ENCODE peak calls at places on chromosomes 4 and X, in five cellular contexts. One of them, this sample, is unnamed.

GRCh38 chr4:153205757-153206156 is 1.5 kb downstream of the TRIM2 start:
- DNase-seq in sigmoid colon: no peak
- DNase-seq in OCI-LY7: no peak
- DNase-seq in choroid plexus epithelial cell: peak; percentile 54
- DNase-seq in astrocyte of the spinal cord: peak; percentile 37
- DNase-seq in this sample: peak; percentile 62

GRCh38 chr4:6824071-6824470 is 41.5 kb downstream of the KIAA0232 start:
- DNase-seq in sigmoid colon: no peak
- DNase-seq in choroid plexus epithelial cell: peak; percentile 26
- DNase-seq in astrocyte of the spinal cord: peak; percentile 10
- DNase-seq in OCI-LY7: no peak
- DNase-seq in this sample: no peak

GRCh38 chr4:98544141-98544817 is 114.1 kb downstream of the TSPAN5 start:
- DNase-seq in OCI-LY7: no peak
- DNase-seq in choroid plexus epithelial cell: no peak
- DNase-seq in astrocyte of the spinal cord: no peak
- DNase-seq in sigmoid colon: no peak
- DNase-seq in this sample: no peak

GRCh38 chr4:112213850-112214249 is 17.7 kb upstream of the AP1AR start:
- DNase-seq in sigmoid colon: no peak
- DNase-seq in OCI-LY7: no peak
- DNase-seq in astrocyte of the spinal cord: peak; percentile 59
- DNase-seq in choroid plexus epithelial cell: peak; percentile 92
- DNase-seq in this sample: peak; percentile 84

GRCh38 chr4:94532016-94532789 is 80.5 kb downstream of the PDLIM5 start:
- DNase-seq in sigmoid colon: no peak
- DNase-seq in choroid plexus epithelial cell: no peak
- DNase-seq in OCI-LY7: no peak
- DNase-seq in astrocyte of the spinal cord: no peak
- DNase-seq in this sample: peak; percentile 95

GRCh38 chr4:39259571-39260330 is 77.4 kb downstream of the WDR19 start:
- DNase-seq in astrocyte of the spinal cord: peak; percentile 62
- DNase-seq in OCI-LY7: no peak
- DNase-seq in choroid plexus epithelial cell: peak; percentile 81
- DNase-seq in sigmoid colon: no peak
- DNase-seq in this sample: no peak

GRCh38 chr4:66667249-66667648 is 878.1 kb downstream of the CENPC start:
- DNase-seq in choroid plexus epithelial cell: no peak
- DNase-seq in OCI-LY7: no peak
- DNase-seq in sigmoid colon: no peak
- DNase-seq in astrocyte of the spinal cord: no peak
- DNase-seq in this sample: no peak

GRCh38 chr4:127610488-127610887 is 22.3 kb upstream of the INTU start:
- DNase-seq in sigmoid colon: no peak
- DNase-seq in astrocyte of the spinal cord: no peak
- DNase-seq in OCI-LY7: no peak
- DNase-seq in choroid plexus epithelial cell: no peak
- DNase-seq in this sample: no peak

GRCh38 chr4:81040175-81040659 is 9.7 kb downstream of the BMP3 start:
- DNase-seq in OCI-LY7: peak; percentile 82
- DNase-seq in sigmoid colon: no peak
- DNase-seq in choroid plexus epithelial cell: peak; percentile 60
- DNase-seq in astrocyte of the spinal cord: peak; percentile 52
- DNase-seq in this sample: peak; percentile 51

GRCh38 chr4:53459548-53459947 is 82.1 kb downstream of the FIP1L1 start:
- DNase-seq in choroid plexus epithelial cell: peak; percentile 71
- DNase-seq in OCI-LY7: no peak
- DNase-seq in sigmoid colon: no peak
- DNase-seq in astrocyte of the spinal cord: peak; percentile 53
- DNase-seq in this sample: no peak

GRCh38 chr4:151727365-151727764 is 33.4 kb downstream of the GATB start:
- DNase-seq in OCI-LY7: no peak
- DNase-seq in choroid plexus epithelial cell: no peak
- DNase-seq in astrocyte of the spinal cord: no peak
- DNase-seq in sigmoid colon: no peak
- DNase-seq in this sample: peak; percentile 82

GRCh38 chrX:118633530-118633929 is 93.9 kb upstream of the IL13RA1 start:
- DNase-seq in astrocyte of the spinal cord: no peak
- DNase-seq in sigmoid colon: no peak
- DNase-seq in OCI-LY7: no peak
- DNase-seq in choroid plexus epithelial cell: no peak
- DNase-seq in this sample: no peak

GRCh38 chr4:68905598-68906237 is 45.9 kb downstream of the UGT2A3 start:
- DNase-seq in sigmoid colon: no peak
- DNase-seq in OCI-LY7: no peak
- DNase-seq in choroid plexus epithelial cell: peak; percentile 9
- DNase-seq in astrocyte of the spinal cord: peak; percentile 25
- DNase-seq in this sample: peak; percentile 39

GRCh38 chr4:153432971-153433752 is 33.0 kb upstream of the TMEM131L start:
- DNase-seq in sigmoid colon: peak; percentile 74
- DNase-seq in OCI-LY7: peak; percentile 94
- DNase-seq in astrocyte of the spinal cord: peak; percentile 83
- DNase-seq in choroid plexus epithelial cell: peak; percentile 95
- DNase-seq in this sample: peak; percentile 88

GRCh38 chrX:137565921-137566745 is at the start of gene ZIC3:
- DNase-seq in choroid plexus epithelial cell: peak; percentile 88
- DNase-seq in sigmoid colon: peak; percentile 67
- DNase-seq in astrocyte of the spinal cord: peak; percentile 80
- DNase-seq in OCI-LY7: no peak
- DNase-seq in this sample: peak; percentile 9

GRCh38 chr4:110005461-110006056 is 92.9 kb downstream of the EGF start:
- DNase-seq in astrocyte of the spinal cord: peak; percentile 67
- DNase-seq in sigmoid colon: no peak
- DNase-seq in choroid plexus epithelial cell: peak; percentile 89
- DNase-seq in OCI-LY7: peak; percentile 72
- DNase-seq in this sample: peak; percentile 85

GRCh38 chr4:88697113-88697512 is 516 bp downstream of the NAP1L5 start:
- DNase-seq in astrocyte of the spinal cord: peak; percentile 36
- DNase-seq in choroid plexus epithelial cell: no peak
- DNase-seq in OCI-LY7: no peak
- DNase-seq in sigmoid colon: peak; percentile 82
- DNase-seq in this sample: no peak

GRCh38 chr4:2082627-2083026 is 23.5 kb downstream of the NAT8L start:
- DNase-seq in astrocyte of the spinal cord: no peak
- DNase-seq in OCI-LY7: no peak
- DNase-seq in choroid plexus epithelial cell: no peak
- DNase-seq in sigmoid colon: no peak
- DNase-seq in this sample: no peak

GRCh38 chr4:138348055-138348454 is 105.9 kb upstream of the SLC7A11 start:
- DNase-seq in astrocyte of the spinal cord: no peak
- DNase-seq in OCI-LY7: peak; percentile 2
- DNase-seq in choroid plexus epithelial cell: no peak
- DNase-seq in sigmoid colon: no peak
- DNase-seq in this sample: peak; percentile 50

GRCh38 chr4:2745981-2746806 is 9.9 kb downstream of the TNIP2 start:
- DNase-seq in sigmoid colon: no peak
- DNase-seq in choroid plexus epithelial cell: peak; percentile 43
- DNase-seq in OCI-LY7: peak; percentile 79
- DNase-seq in astrocyte of the spinal cord: peak; percentile 40
- DNase-seq in this sample: peak; percentile 89

GRCh38 chr4:24937176-24937575 is 24.3 kb upstream of the CCDC149 start:
- DNase-seq in astrocyte of the spinal cord: no peak
- DNase-seq in sigmoid colon: no peak
- DNase-seq in OCI-LY7: no peak
- DNase-seq in choroid plexus epithelial cell: no peak
- DNase-seq in this sample: no peak

GRCh38 chr4:102761902-102762301 is 1.1 kb upstream of the MANBA start:
- DNase-seq in choroid plexus epithelial cell: no peak
- DNase-seq in sigmoid colon: no peak
- DNase-seq in OCI-LY7: no peak
- DNase-seq in astrocyte of the spinal cord: no peak
- DNase-seq in this sample: no peak
- H3K4me3 ChIP-seq in choroid plexus epithelial cell: no peak overlapping the region
- H3K4me3 ChIP-seq in sigmoid colon: peak overlapping the region; percentile 85
- H3K4me3 ChIP-seq in OCI-LY7: no peak overlapping the region
- H3K4me3 ChIP-seq in astrocyte of the spinal cord: no peak overlapping the region
- H3K4me3 ChIP-seq in this sample: no peak overlapping the region

GRCh38 chr4:108493596-108493931 is 126.8 kb upstream of the RPL34 start:
- DNase-seq in OCI-LY7: no peak
- DNase-seq in choroid plexus epithelial cell: no peak
- DNase-seq in sigmoid colon: no peak
- DNase-seq in astrocyte of the spinal cord: no peak
- DNase-seq in this sample: no peak

GRCh38 chr4:108498925-108499324 is 121.5 kb upstream of the RPL34 start:
- DNase-seq in OCI-LY7: no peak
- DNase-seq in choroid plexus epithelial cell: no peak
- DNase-seq in astrocyte of the spinal cord: no peak
- DNase-seq in sigmoid colon: no peak
- DNase-seq in this sample: no peak

GRCh38 chr4:108492816-108493595 is 127.4 kb upstream of the RPL34 start:
- DNase-seq in astrocyte of the spinal cord: peak; percentile 10
- DNase-seq in sigmoid colon: no peak
- DNase-seq in OCI-LY7: peak; percentile 39
- DNase-seq in choroid plexus epithelial cell: peak; percentile 39
- DNase-seq in this sample: peak; percentile 44
- TF ChIP-seq CTCF in astrocyte of the spinal cord: peak; percentile 65
- TF ChIP-seq CTCF in sigmoid colon: no peak
- TF ChIP-seq CTCF in OCI-LY7: peak; percentile 73
- TF ChIP-seq CTCF in choroid plexus epithelial cell: peak; percentile 70
- TF ChIP-seq CTCF in this sample: peak; percentile 40

DNA sequence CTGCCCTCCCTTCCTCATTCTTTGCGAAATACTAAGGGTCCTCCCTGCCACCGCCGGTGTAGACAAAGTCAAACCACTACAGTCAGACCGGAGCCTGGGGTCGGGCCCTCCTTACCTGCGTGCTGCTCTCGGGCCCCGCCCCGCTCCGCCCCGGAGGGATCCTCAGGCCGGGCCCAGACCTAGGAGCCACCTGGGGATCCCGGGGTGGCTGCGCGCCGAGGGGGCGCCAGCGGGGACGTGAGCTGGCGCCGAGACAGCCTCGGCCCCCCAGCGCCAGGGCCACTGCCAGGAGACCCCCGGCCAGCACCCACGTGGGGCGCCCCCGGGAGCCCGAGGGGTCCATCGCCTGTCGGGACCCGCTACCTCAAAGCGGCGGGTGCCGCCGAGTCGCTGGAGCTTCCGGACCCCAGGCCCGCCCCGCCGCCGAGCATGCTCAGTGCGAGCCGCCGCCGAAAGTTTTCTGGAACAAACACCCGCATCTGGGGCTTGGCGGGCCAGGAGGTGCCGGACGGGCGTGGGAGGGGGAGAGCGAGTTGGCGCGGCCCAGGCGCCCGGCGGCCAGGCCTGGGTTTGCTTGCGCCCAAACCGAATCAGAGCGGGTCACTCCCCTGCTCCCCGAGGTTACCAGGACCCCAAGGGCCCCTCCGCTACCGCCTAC is at the start of gene EVC2:
- DNase-seq in OCI-LY7: no peak
- DNase-seq in sigmoid colon: peak; percentile 91
- DNase-seq in choroid plexus epithelial cell: peak; percentile 54
- DNase-seq in astrocyte of the spinal cord: peak; percentile 59
- DNase-seq in this sample: peak; percentile 39
- H3K4me3 ChIP-seq in OCI-LY7: no peak within 1 kb of the TSS
- H3K4me3 ChIP-seq in sigmoid colon: peak within 1 kb of the TSS; percentile 75
- H3K4me3 ChIP-seq in choroid plexus epithelial cell: peak within 1 kb of the TSS; percentile 74
- H3K4me3 ChIP-seq in astrocyte of the spinal cord: peak within 1 kb of the TSS; percentile 68
- H3K4me3 ChIP-seq in this sample: peak within 1 kb of the TSS; percentile 60

DNA sequence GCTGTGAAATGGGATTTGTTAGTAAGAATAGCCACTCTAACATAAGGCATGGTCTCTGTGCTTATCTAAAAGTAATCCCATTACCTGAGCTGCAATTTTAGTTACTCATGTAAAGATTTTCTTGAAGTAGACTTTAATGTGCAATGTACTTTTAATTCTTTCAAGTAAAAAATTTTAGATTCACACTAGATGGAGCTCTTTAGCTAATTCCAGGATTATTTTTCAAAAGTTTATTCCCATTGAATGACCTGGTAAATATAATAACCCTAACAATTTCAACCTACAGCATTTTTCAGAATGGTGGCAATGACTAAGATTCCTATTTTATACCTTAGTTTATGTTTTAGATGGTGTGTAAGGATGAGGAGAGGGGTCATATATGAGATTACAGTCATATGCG is 18.1 kb downstream of the USP38 start:
- DNase-seq in OCI-LY7: no peak
- DNase-seq in sigmoid colon: no peak
- DNase-seq in astrocyte of the spinal cord: peak; percentile 44
- DNase-seq in choroid plexus epithelial cell: peak; percentile 41
- DNase-seq in this sample: peak; percentile 26
- TF ChIP-seq CTCF in OCI-LY7: peak; percentile 80
- TF ChIP-seq CTCF in sigmoid colon: peak; percentile 29
- TF ChIP-seq CTCF in astrocyte of the spinal cord: peak; percentile 22
- TF ChIP-seq CTCF in choroid plexus epithelial cell: peak; percentile 45
- TF ChIP-seq CTCF in this sample: no peak

DNA sequence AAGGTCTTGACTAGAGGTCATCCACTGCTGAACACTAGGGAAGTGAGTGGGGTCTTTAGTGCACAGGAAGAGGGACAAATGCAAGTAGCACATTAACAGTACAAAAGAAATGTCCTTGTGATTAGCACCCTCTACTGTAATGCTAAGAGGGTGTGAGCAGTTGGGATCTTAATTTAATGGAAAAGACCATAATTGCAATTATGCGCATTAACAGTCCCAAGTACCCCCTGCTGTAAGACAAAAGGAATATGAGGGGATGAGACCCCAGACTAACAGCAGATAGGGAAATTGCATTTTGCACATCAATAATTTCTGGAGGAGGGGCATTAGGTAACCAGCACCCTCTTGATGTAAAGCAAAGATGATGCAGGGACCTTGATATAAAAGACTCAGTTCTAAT is 285.0 kb downstream of the CHIC1 start:
- DNase-seq in choroid plexus epithelial cell: peak; percentile 2
- DNase-seq in OCI-LY7: no peak
- DNase-seq in sigmoid colon: no peak
- DNase-seq in astrocyte of the spinal cord: no peak
- DNase-seq in this sample: no peak
- H3K4me3 ChIP-seq in choroid plexus epithelial cell: no peak overlapping the region
- H3K4me3 ChIP-seq in OCI-LY7: no peak overlapping the region
- H3K4me3 ChIP-seq in sigmoid colon: no peak overlapping the region
- H3K4me3 ChIP-seq in astrocyte of the spinal cord: peak overlapping the region; percentile 91
- H3K4me3 ChIP-seq in this sample: no peak overlapping the region

GRCh38 chr4:32042486-32042885 is 1322.3 kb downstream of the PCDH7 start:
- DNase-seq in sigmoid colon: no peak
- DNase-seq in astrocyte of the spinal cord: no peak
- DNase-seq in OCI-LY7: no peak
- DNase-seq in choroid plexus epithelial cell: peak; percentile 13
- DNase-seq in this sample: no peak
- TF ChIP-seq CTCF in sigmoid colon: no peak
- TF ChIP-seq CTCF in astrocyte of the spinal cord: no peak
- TF ChIP-seq CTCF in OCI-LY7: no peak
- TF ChIP-seq CTCF in choroid plexus epithelial cell: peak; percentile 41
- TF ChIP-seq CTCF in this sample: peak; percentile 33

GRCh38 chrX:46575586-46575985 is 2.0 kb downstream of the CHST7 start:
- DNase-seq in sigmoid colon: no peak
- DNase-seq in choroid plexus epithelial cell: no peak
- DNase-seq in OCI-LY7: no peak
- DNase-seq in astrocyte of the spinal cord: no peak
- DNase-seq in this sample: peak; percentile 4

GRCh38 chrX:46574941-46575381 is 1.4 kb downstream of the CHST7 start:
- DNase-seq in sigmoid colon: no peak
- DNase-seq in choroid plexus epithelial cell: peak; percentile 27
- DNase-seq in OCI-LY7: peak; percentile 13
- DNase-seq in astrocyte of the spinal cord: no peak
- DNase-seq in this sample: peak; percentile 49

GRCh38 chrX:46575991-46576392 is 2.4 kb downstream of the CHST7 start:
- DNase-seq in choroid plexus epithelial cell: peak; percentile 57
- DNase-seq in sigmoid colon: peak; percentile 80
- DNase-seq in OCI-LY7: peak; percentile 14
- DNase-seq in astrocyte of the spinal cord: no peak
- DNase-seq in this sample: peak; percentile 57

GRCh38 chrX:46577116-46578005 is 3.8 kb downstream of the CHST7 start:
- DNase-seq in OCI-LY7: no peak
- DNase-seq in sigmoid colon: no peak
- DNase-seq in astrocyte of the spinal cord: no peak
- DNase-seq in choroid plexus epithelial cell: no peak
- DNase-seq in this sample: peak; percentile 35

GRCh38 chrX:46576458-46576857 is 2.9 kb downstream of the CHST7 start:
- DNase-seq in OCI-LY7: no peak
- DNase-seq in sigmoid colon: no peak
- DNase-seq in choroid plexus epithelial cell: no peak
- DNase-seq in astrocyte of the spinal cord: no peak
- DNase-seq in this sample: no peak
- H3K4me3 ChIP-seq in OCI-LY7: peak overlapping the region; percentile 74
- H3K4me3 ChIP-seq in sigmoid colon: peak overlapping the region; percentile 50
- H3K4me3 ChIP-seq in choroid plexus epithelial cell: peak overlapping the region; percentile 63
- H3K4me3 ChIP-seq in astrocyte of the spinal cord: no peak overlapping the region
- H3K4me3 ChIP-seq in this sample: no peak overlapping the region

This sample was measured in epithelial cell of esophagus.